ENCODE peak calls at places on chromosome 22, in ten cellular contexts. L is H9, C is HCT116, T is neuronal stem cell, H is A549, E is trophoblast cell, O is OCI-LY7, W is fibroblast of lung, R is IMR-90, Q is hepatocyte. J is an unnamed sample.
A peak's percentile ranks its signal among the peaks of the same experiment; 100 is the strongest.

GRCh38 chr22:27895600-27895999 is 23.5 kb downstream of the PITPNB start:
- DNase-seq in L (no peak), C (no peak), T (no peak), H (no peak), E (no peak), O (no peak), W (no peak), R (no peak), Q (no peak), J (no peak)

GRCh38 chr22:24440718-24441405 is 13.5 kb downstream of the ADORA2A start:
- DNase-seq in L (no peak), C (no peak), T (no peak), H (no peak), E (no peak), O (no peak), W (no peak), R (no peak), Q (no peak), J (no peak)

GRCh38 chr22:39244073-39244495 is 698 bp downstream of the PDGFB start:
- DNase-seq in L (no peak), C (no peak), T (no peak), H (no peak), E (no peak), O (no peak), W (no peak), R (no peak), Q (no peak), J (peak; percentile 59)

GRCh38 chr22:30861688-30862552 is 106.7 kb downstream of the MORC2 start:
- DNase-seq in L (peak; percentile 18), C (no peak), T (no peak), H (no peak), E (no peak), O (no peak), W (no peak), R (no peak), Q (peak; percentile 2), J (no peak)

GRCh38 chr22:30516273-30516672 is 10.8 kb upstream of the SEC14L4 start:
- DNase-seq in L (no peak), C (no peak), T (no peak), H (no peak), E (peak; percentile 24), O (no peak), W (no peak), R (no peak), Q (no peak), J (no peak)

GRCh38 chr22:17785185-17786184 is 11.2 kb upstream of the BID start:
- DNase-seq in L (peak; percentile 88), C (peak; percentile 41), T (no peak), H (peak; percentile 31), E (peak; percentile 87), O (peak; percentile 79), W (no peak), R (no peak), Q (peak; percentile 54), J (peak; percentile 50)

GRCh38 chr22:30290679-30291333 is 1.5 kb upstream of the CASTOR1 start:
- DNase-seq in L (no peak), C (no peak), T (peak; percentile 20), H (no peak), E (peak; percentile 70), O (peak; percentile 58), W (peak; percentile 52), R (peak; percentile 48), Q (peak; percentile 79), J (peak; percentile 48)

GRCh38 chr22:38982008-38982927 is at the start of gene APOBEC3B:
- DNase-seq in L (peak; percentile 78), C (peak; percentile 81), T (peak; percentile 41), H (peak; percentile 85), E (peak; percentile 97), O (peak; percentile 47), W (peak; percentile 96), R (peak; percentile 95), Q (peak; percentile 95), J (peak; percentile 47)

GRCh38 chr22:37659066-37659896 is 758 bp downstream of the PDXP start:
- DNase-seq in L (no peak), C (no peak), T (no peak), H (no peak), E (no peak), O (peak; percentile 63), W (no peak), R (no peak), Q (peak; percentile 77), J (no peak)

GRCh38 chr22:35476341-35476740 is 64.3 kb upstream of the RASD2 start:
- DNase-seq in L (no peak), C (no peak), T (no peak), H (no peak), E (no peak), O (no peak), W (peak; percentile 64), R (no peak), Q (no peak), J (no peak)

GRCh38 chr22:26702906-26703830 is 45.8 kb downstream of the MIAT start:
- DNase-seq in L (no peak), C (no peak), T (no peak), H (no peak), E (peak; percentile 43), O (no peak), W (peak; percentile 87), R (peak; percentile 90), Q (no peak), J (no peak)

GRCh38 chr22:43152355-43153071 is 1.2 kb downstream of the TSPO start:
- DNase-seq in L (no peak), C (no peak), T (no peak), H (no peak), E (peak; percentile 29), O (peak; percentile 33), W (peak; percentile 55), R (peak; percentile 22), Q (peak; percentile 58), J (no peak)

GRCh38 chr22:35970601-35971417 is 57.8 kb downstream of the RBFOX2 start:
- DNase-seq in L (no peak), C (no peak), T (no peak), H (no peak), E (no peak), O (no peak), W (peak; percentile 20), R (no peak), Q (no peak), J (no peak)

DNA sequence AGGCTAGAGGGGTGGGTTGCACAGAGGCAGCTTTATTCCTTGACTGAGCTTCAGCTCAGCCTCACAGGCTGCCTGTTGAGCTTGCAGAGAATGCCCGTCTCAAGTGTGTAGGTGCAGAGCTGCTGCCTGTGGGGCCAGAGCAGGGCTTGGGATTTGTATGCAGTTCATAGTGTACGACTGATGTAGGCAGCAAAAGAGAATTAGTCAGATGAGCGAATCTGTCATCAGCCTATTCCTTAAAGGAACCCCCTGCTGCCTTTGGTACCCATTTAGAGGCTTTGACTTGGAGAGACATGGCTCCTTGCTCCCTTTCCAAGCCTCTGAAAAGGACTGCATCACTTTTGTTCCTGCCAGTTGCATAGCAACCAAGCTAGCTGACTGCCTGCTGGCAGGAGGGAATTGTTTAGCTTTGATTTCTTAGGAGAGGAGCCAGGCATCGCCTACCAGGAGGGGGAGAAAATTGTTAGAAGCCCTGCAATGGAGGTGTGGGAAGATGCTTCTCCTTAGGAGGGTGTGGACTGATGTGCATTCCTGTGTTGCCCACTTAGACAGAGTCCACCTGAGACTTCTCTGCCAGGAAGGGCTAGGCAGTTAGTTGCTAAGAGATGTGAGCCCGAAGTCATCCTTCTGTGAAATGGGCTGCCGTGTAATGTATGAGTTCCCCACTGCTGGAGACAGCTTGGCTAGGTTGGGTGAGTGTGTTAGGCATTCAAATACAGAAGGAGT is 10.9 kb downstream of the ACO2 start:
- DNase-seq in L (peak; percentile 47), C (no peak), T (peak; percentile 83), H (no peak), E (no peak), O (no peak), W (peak; percentile 72), R (peak; percentile 73), Q (peak; percentile 33), J (peak; percentile 93)
- H3K4me2 ChIP-seq in L (no peak overlapping the region), C (no peak overlapping the region), T (peak overlapping the region; percentile 29), H (no peak overlapping the region), E (no peak overlapping the region), O (no peak overlapping the region), W (peak overlapping the region; percentile 79), R (peak overlapping the region; percentile 65), Q (peak overlapping the region; percentile 42), J (peak overlapping the region; percentile 72)

GRCh38 chr22:46317646-46318045 is 17.9 kb upstream of the TRMU start:
- DNase-seq in L (no peak), C (no peak), T (no peak), H (no peak), E (no peak), O (no peak), W (no peak), R (no peak), Q (no peak), J (no peak)
- H3K4me2 ChIP-seq in L (no peak overlapping the region), C (no peak overlapping the region), T (no peak overlapping the region), H (no peak overlapping the region), E (no peak overlapping the region), O (no peak overlapping the region), W (no peak overlapping the region), R (no peak overlapping the region), Q (no peak overlapping the region), J (no peak overlapping the region)

DNA sequence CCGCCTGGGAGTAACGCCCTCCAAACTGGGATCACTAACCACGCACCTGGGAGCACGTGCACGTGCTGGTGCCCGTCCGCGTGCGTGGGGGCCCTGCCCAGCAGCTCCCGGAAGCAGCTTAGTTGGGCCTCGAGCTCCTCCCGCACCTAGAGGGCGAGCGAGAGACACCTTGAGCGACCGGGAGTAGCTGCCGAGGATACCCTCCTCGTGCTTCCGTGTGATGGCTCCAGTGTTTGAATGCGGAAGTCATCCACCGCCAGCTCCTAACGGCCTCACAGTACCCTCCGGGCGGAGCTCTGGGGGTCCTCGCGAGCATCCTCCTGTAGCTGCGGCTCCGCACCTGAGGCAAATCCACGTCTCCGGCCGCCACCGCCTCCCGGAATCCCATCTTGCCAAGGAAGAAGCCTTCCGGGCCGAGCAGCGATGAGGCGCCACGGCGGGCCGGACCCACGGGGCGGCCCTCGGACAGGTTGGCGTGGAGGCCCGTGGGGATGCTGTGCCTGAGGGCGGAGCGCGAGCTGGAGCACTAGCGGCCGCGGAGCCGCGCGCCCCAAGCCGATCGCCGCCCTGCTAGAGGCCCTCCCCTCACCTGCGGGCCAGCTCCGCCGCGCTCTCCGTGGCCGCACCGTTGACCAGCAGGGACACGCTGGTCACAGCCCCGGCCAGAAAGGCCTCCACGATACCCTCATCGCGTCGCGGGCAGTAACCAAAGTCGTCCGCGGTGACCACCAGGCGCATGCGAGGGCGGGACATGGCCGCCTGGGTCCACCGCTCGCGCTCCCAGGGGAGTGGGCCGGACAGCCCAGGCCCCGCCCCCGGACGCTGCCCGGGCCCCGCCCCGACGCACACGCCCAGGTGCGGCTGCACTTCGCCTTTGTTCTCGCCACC is at the start of gene YDJC:
- DNase-seq in L (peak; percentile 94), C (peak; percentile 87), T (peak; percentile 89), H (peak; percentile 76), E (peak; percentile 98), O (peak; percentile 98), W (peak; percentile 86), R (peak; percentile 88), Q (peak; percentile 97), J (peak; percentile 97)
- H3K4me2 ChIP-seq in L (peak within 1 kb of the TSS; percentile 42), C (peak within 1 kb of the TSS; percentile 94), T (peak within 1 kb of the TSS; percentile 98), H (peak within 1 kb of the TSS; percentile 99), E (peak within 1 kb of the TSS; percentile 85), O (peak within 1 kb of the TSS; percentile 72), W (peak within 1 kb of the TSS; percentile 88), R (peak within 1 kb of the TSS; percentile 90), Q (peak within 1 kb of the TSS; percentile 85), J (peak within 1 kb of the TSS; percentile 92)

DNA sequence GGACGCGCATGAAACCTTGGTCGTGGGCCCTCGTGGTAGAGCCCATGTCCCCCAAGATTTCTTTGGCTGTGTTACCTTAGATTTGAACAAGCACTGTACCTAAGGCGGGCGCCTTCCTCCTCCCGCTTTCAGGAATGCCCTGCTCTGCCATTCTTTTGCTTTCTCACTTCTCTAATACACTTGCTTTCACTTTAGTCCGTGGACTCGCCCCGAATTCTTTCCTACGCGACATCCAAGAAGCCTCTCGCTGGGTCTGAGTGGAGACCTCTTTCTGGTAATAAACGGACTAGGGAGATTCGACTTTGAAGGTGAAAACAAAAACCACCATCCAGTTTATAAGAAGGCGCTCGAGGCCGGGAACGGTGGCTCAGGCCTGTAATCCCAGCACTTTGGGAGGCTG is 1.2 kb upstream of the NUP50 start:
- DNase-seq in L (no peak), C (no peak), T (no peak), H (no peak), E (no peak), O (no peak), W (peak; percentile 32), R (no peak), Q (no peak), J (peak; percentile 4)
- H3K4me2 ChIP-seq in L (peak overlapping the region; percentile 67), C (peak overlapping the region; percentile 89), T (peak overlapping the region; percentile 98), H (peak overlapping the region; percentile 84), E (peak overlapping the region; percentile 98), O (peak overlapping the region; percentile 79), W (peak overlapping the region; percentile 84), R (peak overlapping the region; percentile 79), Q (peak overlapping the region; percentile 88), J (peak overlapping the region; percentile 88)